ENCODE peak calls at places on chromosomes 16 and 17, in seven cellular contexts. P is cardiac muscle cell; N is CD8-positive, alpha-beta T cell; O is psoas muscle; W is GM20000; K is neural crest cell; Y is colonic mucosa. S is an unnamed sample.

GRCh38 chr17:16342979-16343378 is 10.3 kb downstream of the CENPV start:
- DNase-seq in P (peak), N (no peak), O (peak), W (no peak), K (no peak), Y (no peak), S (no peak)

GRCh38 chr17:56679148-56679766 is 85.8 kb downstream of the NOG start:
- DNase-seq in P (peak), N (no peak), O (no peak), W (peak), K (peak), Y (no peak), S (no peak)

GRCh38 chr17:7440113-7440822 is 956 bp downstream of the FGF11 start:
- DNase-seq in P (no peak), N (no peak), O (peak), W (peak), K (peak), Y (peak), S (no peak)

GRCh38 chr17:6703751-6704150 is 9.4 kb downstream of the SLC13A5 start:
- DNase-seq in P (no peak), N (no peak), O (no peak), W (no peak), K (no peak), Y (no peak), S (no peak)

GRCh38 chr17:82531431-82531881 is 11.9 kb downstream of the FOXK2 start:
- DNase-seq in P (peak), N (no peak), O (no peak), W (no peak), K (no peak), Y (no peak), S (no peak)

GRCh38 chr16:47553853-47554564 is 92.9 kb downstream of the PHKB start:
- DNase-seq in P (no peak), N (no peak), O (no peak), W (no peak), K (no peak), Y (no peak), S (no peak)

GRCh38 chr17:32759476-32759875 is 117.4 kb downstream of the MYO1D start:
- DNase-seq in P (no peak), N (no peak), O (no peak), W (no peak), K (no peak), Y (no peak), S (no peak)

GRCh38 chr16:74073471-74073870 is 223.1 kb upstream of the PSMD7 start:
- DNase-seq in P (no peak), N (no peak), O (no peak), W (no peak), K (no peak), Y (no peak), S (peak)

GRCh38 chr17:37447641-37448040 is 41.0 kb downstream of the TADA2A start:
- DNase-seq in P (no peak), N (no peak), O (no peak), W (no peak), K (no peak), Y (no peak), S (no peak)

GRCh38 chr16:27870116-27870798 is 193.3 kb downstream of the GSG1L start:
- DNase-seq in P (no peak), N (no peak), O (no peak), W (no peak), K (no peak), Y (no peak), S (no peak)

GRCh38 chr16:89921699-89922476 is 1.3 kb upstream of the TUBB3 start:
- DNase-seq in P (peak), N (no peak), O (peak), W (no peak), K (peak), Y (peak), S (peak)

GRCh38 chr16:17666293-17666692 is 195.5 kb upstream of the XYLT1 start:
- DNase-seq in P (no peak), N (no peak), O (no peak), W (no peak), K (no peak), Y (no peak), S (no peak)

GRCh38 chr17:30788918-30789317 is 35.6 kb downstream of the CRLF3 start:
- DNase-seq in P (no peak), N (no peak), O (no peak), W (no peak), K (no peak), Y (no peak), S (no peak)

GRCh38 chr16:48503779-48504178 is 106.2 kb downstream of the N4BP1 start:
- DNase-seq in P (peak), N (no peak), O (peak), W (no peak), K (no peak), Y (no peak), S (peak)

GRCh38 chr17:304461-304860 is 48.1 kb downstream of the RPH3AL start:
- DNase-seq in P (no peak), N (no peak), O (peak), W (no peak), K (no peak), Y (no peak), S (no peak)

GRCh38 chr16:26457061-26457460 is 609.7 kb upstream of the C16orf82 start:
- DNase-seq in P (no peak), N (no peak), O (no peak), W (no peak), K (no peak), Y (no peak), S (no peak)

GRCh38 chr17:21295036-21295952 is 10.8 kb downstream of the MAP2K3 start:
- DNase-seq in P (peak), N (no peak), O (peak), W (no peak), K (no peak), Y (no peak), S (no peak)

GRCh38 chr16:81444448-81445121 is at the start of gene CMIP:
- DNase-seq in P (peak), N (peak), O (peak), W (peak), K (peak), Y (peak), S (peak)

GRCh38 chr16:21314339-21314738 is 36.2 kb upstream of the CRYM start:
- DNase-seq in P (no peak), N (no peak), O (no peak), W (no peak), K (no peak), Y (no peak), S (no peak)

GRCh38 chr17:33896309-33896708 is 358.8 kb upstream of the CCL2 start:
- DNase-seq in P (no peak), N (no peak), O (no peak), W (no peak), K (no peak), Y (no peak), S (no peak)

GRCh38 chr16:17070882-17071592 is 399.7 kb downstream of the XYLT1 start:
- DNase-seq in P (no peak), N (peak), O (no peak), W (peak), K (peak), Y (peak), S (no peak)

GRCh38 chr16:24999856-25000447 is 15.2 kb downstream of the ARHGAP17 start:
- DNase-seq in P (no peak), N (no peak), O (no peak), W (no peak), K (no peak), Y (no peak), S (no peak)

GRCh38 chr17:28057731-28058246 is 15.3 kb downstream of the NLK start:
- DNase-seq in P (no peak), N (no peak), O (no peak), W (peak), K (no peak), Y (no peak), S (no peak)

GRCh38 chr16:74773431-74774222 is 993 bp downstream of the FA2H start:
- DNase-seq in P (no peak), N (no peak), O (no peak), W (no peak), K (no peak), Y (peak), S (no peak)

GRCh38 chr17:6255331-6255730 is 179.6 kb downstream of the AIPL1 start:
- DNase-seq in P (no peak), N (no peak), O (no peak), W (no peak), K (no peak), Y (no peak), S (no peak)

GRCh38 chr16:8867483-8868271 is 1.1 kb downstream of the CARHSP1 start:
- DNase-seq in P (no peak), N (peak), O (peak), W (peak), K (no peak), Y (peak), S (no peak)

GRCh38 chr17:57955183-57955952 is at the start of gene CUEDC1:
- DNase-seq in P (peak), N (peak), O (peak), W (peak), K (peak), Y (peak), S (no peak)

GRCh38 chr16:29975811-29976511 is 2.3 kb downstream of the TAOK2 start:
- DNase-seq in P (peak), N (no peak), O (no peak), W (peak), K (no peak), Y (no peak), S (no peak)

GRCh38 chr16:28904363-28904762 is 20.7 kb downstream of the RABEP2 start:
- DNase-seq in P (no peak), N (no peak), O (no peak), W (no peak), K (no peak), Y (no peak), S (no peak)

GRCh38 chr16:85037050-85037410 is 9.4 kb downstream of the KIAA0513 start:
- DNase-seq in P (peak), N (no peak), O (peak), W (no peak), K (no peak), Y (no peak), S (no peak)

GRCh38 chr16:23519282-23519681 is 9.0 kb upstream of the GGA2 start:
- DNase-seq in P (no peak), N (no peak), O (no peak), W (no peak), K (no peak), Y (no peak), S (no peak)

GRCh38 chr16:69131749-69132423 is 502 bp downstream of the CHTF8 start:
- DNase-seq in P (peak), N (peak), O (peak), W (peak), K (peak), Y (peak), S (peak)

GRCh38 chr16:57178793-57179212 is 7.0 kb downstream of the PSME3IP1 start:
- DNase-seq in P (no peak), N (no peak), O (no peak), W (no peak), K (no peak), Y (no peak), S (no peak)

GRCh38 chr16:67853670-67854069 is 6.2 kb upstream of the CENPT start:
- DNase-seq in P (no peak), N (no peak), O (no peak), W (no peak), K (no peak), Y (no peak), S (no peak)

GRCh38 chr16:84751947-84752346 is 52.1 kb downstream of the USP10 start:
- DNase-seq in P (no peak), N (no peak), O (no peak), W (peak), K (no peak), Y (no peak), S (no peak)

GRCh38 chr17:80859004-80859941 is 132.4 kb upstream of the CHMP6 start:
- DNase-seq in P (peak), N (no peak), O (peak), W (no peak), K (no peak), Y (peak), S (peak)

GRCh38 chr16:66364117-66364958 is 2.2 kb upstream of the CDH5 start:
- DNase-seq in P (peak), N (no peak), O (peak), W (no peak), K (no peak), Y (peak), S (no peak)

GRCh38 chr17:55238931-55239297 is 25.8 kb upstream of the HLF start:
- DNase-seq in P (no peak), N (no peak), O (no peak), W (peak), K (no peak), Y (peak), S (no peak)

GRCh38 chr17:79109584-79109983 is 35.0 kb downstream of the ENGASE start:
- DNase-seq in P (no peak), N (no peak), O (no peak), W (no peak), K (no peak), Y (no peak), S (no peak)

GRCh38 chr17:59534583-59534982 is 30.8 kb upstream of the DHX40 start:
- DNase-seq in P (peak), N (no peak), O (no peak), W (no peak), K (no peak), Y (no peak), S (no peak)

GRCh38 chr17:59542960-59543635 is 22.3 kb upstream of the DHX40 start:
- DNase-seq in P (no peak), N (no peak), O (no peak), W (no peak), K (no peak), Y (no peak), S (no peak)

GRCh38 chr17:59533694-59534093 is 31.7 kb upstream of the DHX40 start:
- DNase-seq in P (no peak), N (no peak), O (no peak), W (no peak), K (no peak), Y (no peak), S (no peak)

DNA sequence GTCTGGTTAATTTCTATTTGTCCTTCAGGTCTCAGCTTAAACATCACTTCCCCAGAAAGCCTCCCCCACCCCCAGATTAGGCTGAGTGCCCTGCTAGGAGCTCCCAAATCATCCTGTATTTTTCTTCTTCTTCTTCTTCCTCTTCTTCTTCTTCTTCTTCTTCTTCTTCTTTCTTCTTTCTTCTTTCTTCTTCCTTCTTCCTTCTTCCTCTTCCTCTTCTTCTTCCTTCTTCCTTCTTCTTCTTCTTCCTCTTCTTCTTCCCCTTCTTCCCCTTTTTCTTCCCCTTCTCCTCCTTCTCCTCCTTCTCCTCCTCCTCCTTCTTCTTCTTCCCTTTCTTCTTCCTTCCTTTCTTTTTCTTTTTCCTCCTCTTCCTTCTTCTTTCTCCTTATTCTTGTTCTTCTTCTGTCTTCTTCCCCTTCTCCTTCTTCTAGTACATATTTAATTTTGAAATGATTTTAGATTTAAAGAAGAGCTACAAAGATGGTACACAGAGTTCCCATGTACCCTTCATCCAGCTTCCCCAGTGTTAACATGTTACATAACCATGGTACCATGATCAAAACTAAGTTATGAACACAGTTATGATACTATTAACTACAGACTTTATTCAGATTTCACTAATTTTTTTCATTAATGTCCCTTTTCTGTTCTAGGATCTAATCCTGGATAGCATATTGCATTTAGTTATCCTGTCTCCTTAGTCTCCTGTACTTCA is 27.1 kb upstream of the DHX40 start:
- DNase-seq in P (no peak), N (no peak), O (no peak), W (no peak), K (no peak), Y (no peak), S (no peak)
- TF ChIP-seq CTCF in P (no peak), N (no peak), O (no peak), W (no peak), K (no peak), Y (no peak), S (no peak)

DNA sequence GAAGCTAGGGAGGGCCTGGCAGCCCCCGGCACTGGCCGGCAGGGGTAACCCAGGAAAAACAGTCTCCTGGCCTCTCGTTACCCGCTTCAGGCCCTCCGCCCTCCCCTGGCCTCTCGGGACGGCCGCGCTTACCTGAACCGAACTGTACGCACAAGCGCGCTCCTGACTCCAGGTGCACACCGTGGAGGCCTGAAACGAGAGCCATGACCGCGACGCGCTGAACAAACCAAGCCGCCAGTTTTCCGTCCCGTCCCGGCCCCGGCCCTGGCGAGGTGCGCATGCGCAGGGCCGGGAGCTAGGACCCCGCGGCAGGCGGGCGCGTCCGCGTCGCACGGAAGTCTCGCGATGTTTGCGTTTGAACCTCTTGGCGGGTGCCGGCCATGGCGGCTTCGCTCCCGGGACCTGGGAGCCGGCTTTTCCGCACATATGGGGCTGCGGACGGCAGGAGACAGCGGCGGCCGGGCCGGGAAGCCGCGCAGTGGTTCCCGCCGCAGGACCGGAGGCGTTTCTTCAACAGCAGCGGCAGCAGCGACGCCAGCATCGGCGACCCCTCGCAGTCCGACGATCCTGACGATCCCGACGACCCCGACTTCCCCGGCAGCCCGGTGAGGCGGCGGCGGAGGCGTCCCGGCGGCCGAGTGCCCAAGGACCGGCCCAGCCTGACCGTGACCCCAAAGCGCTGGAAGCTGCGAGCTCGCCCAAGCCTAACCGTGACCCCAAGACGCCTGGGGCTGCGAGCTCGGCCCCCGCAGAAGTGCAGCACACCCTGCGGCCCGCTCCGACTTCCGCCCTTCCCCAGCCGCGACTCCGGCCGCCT is at the start of gene HASPIN:
- DNase-seq in P (peak), N (peak), O (peak), W (peak), K (peak), Y (peak), S (peak)
- TF ChIP-seq CTCF in P (peak), N (no peak), O (peak), W (no peak), K (peak), Y (no peak), S (peak)

DNA sequence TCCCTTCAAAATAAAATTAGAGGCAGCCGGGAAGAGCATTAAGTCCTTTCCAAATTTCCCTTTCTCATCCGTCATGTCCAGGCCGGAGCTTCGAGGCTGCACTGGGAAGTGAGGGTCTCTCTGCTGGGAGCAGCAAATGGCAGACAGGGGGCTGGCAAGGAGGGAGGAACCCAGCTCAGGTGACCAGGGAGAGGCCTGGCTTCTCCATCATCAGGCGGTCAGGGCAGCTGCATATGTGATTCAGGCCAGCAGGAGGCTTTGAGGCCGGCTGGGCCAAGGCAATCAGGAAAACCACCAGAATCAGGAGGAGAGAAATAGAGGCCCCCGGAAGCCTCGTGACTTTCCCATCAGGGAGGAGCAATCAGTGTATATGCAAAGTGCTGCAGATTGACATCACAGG is 85.0 kb upstream of the RPL38 start:
- DNase-seq in P (peak), N (no peak), O (no peak), W (no peak), K (peak), Y (no peak), S (no peak)
- TF ChIP-seq CTCF in P (peak), N (no peak), O (no peak), W (no peak), K (peak), Y (no peak), S (no peak)

GRCh38 chr16:88503771-88504488 is 50.9 kb downstream of the ZFPM1 start:
- DNase-seq in P (no peak), N (no peak), O (no peak), W (no peak), K (no peak), Y (no peak), S (no peak)

GRCh38 chr16:88504489-88505404 is 51.7 kb downstream of the ZFPM1 start:
- DNase-seq in P (no peak), N (no peak), O (no peak), W (no peak), K (no peak), Y (peak), S (no peak)

GRCh38 chr16:88506723-88507122 is 53.6 kb downstream of the ZFPM1 start:
- DNase-seq in P (no peak), N (no peak), O (no peak), W (no peak), K (no peak), Y (no peak), S (no peak)

GRCh38 chr16:88507231-88507743 is 54.2 kb downstream of the ZFPM1 start:
- DNase-seq in P (no peak), N (no peak), O (no peak), W (no peak), K (no peak), Y (no peak), S (no peak)

GRCh38 chr16:88505405-88506082 is 52.5 kb downstream of the ZFPM1 start:
- DNase-seq in P (peak), N (peak), O (peak), W (no peak), K (no peak), Y (peak), S (no peak)
- TF ChIP-seq CTCF in P (peak), N (peak), O (peak), W (no peak), K (peak), Y (peak), S (peak)

GRCh38 chr17:1997587-1998425 is 27.3 kb downstream of the RTN4RL1 start:
- DNase-seq in P (no peak), N (no peak), O (peak), W (no peak), K (peak), Y (peak), S (no peak)

GRCh38 chr17:1996243-1997145 is 28.6 kb downstream of the RTN4RL1 start:
- DNase-seq in P (no peak), N (no peak), O (no peak), W (no peak), K (no peak), Y (no peak), S (no peak)

GRCh38 chr17:1997146-1997586 is 28.0 kb downstream of the RTN4RL1 start:
- DNase-seq in P (no peak), N (no peak), O (no peak), W (no peak), K (no peak), Y (peak), S (no peak)

GRCh38 chr17:1994707-1995106 is 30.4 kb downstream of the RTN4RL1 start:
- DNase-seq in P (no peak), N (no peak), O (no peak), W (no peak), K (no peak), Y (no peak), S (no peak)

GRCh38 chr17:1995321-1996242 is 29.6 kb downstream of the RTN4RL1 start:
- DNase-seq in P (no peak), N (no peak), O (no peak), W (no peak), K (no peak), Y (no peak), S (no peak)
- TF ChIP-seq CTCF in P (no peak), N (no peak), O (no peak), W (no peak), K (no peak), Y (no peak), S (no peak)

S was measured in AG09319.